ENCODE peak calls at places on chromosome 2, in six cellular contexts. N is tibial artery, B is A549, E is Peyer's patch, U is GM23338, Q is MM.1S. W is an unnamed sample.

GRCh38 chr2:43340066-43340465 is 113.7 kb upstream of the ZFP36L2 start:
- DNase-seq in N (no peak), B (no peak), E (no peak), U (no peak), Q (no peak), W (no peak)

GRCh38 chr2:9769171-9770005 is 73.9 kb upstream of the TAF1B start:
- DNase-seq in N (no peak), B (no peak), E (no peak), U (peak), Q (no peak), W (peak)

GRCh38 chr2:23091900-23092299 is 293.1 kb upstream of the KLHL29 start:
- DNase-seq in N (no peak), B (no peak), E (no peak), U (peak), Q (no peak), W (no peak)

GRCh38 chr2:16409849-16410248 is 255.8 kb downstream of the CYRIA start:
- DNase-seq in N (no peak), B (no peak), E (no peak), U (no peak), Q (no peak), W (no peak)

GRCh38 chr2:147451902-147452515 is 392.8 kb upstream of the ACVR2A start:
- DNase-seq in N (no peak), B (no peak), E (no peak), U (peak), Q (no peak), W (no peak)

GRCh38 chr2:207332473-207333212 is 166.9 kb upstream of the KLF7 start:
- DNase-seq in N (no peak), B (no peak), E (no peak), U (no peak), Q (no peak), W (no peak)

GRCh38 chr2:144503221-144503620 is 16.7 kb downstream of the ZEB2 start:
- DNase-seq in N (no peak), B (no peak), E (no peak), U (no peak), Q (no peak), W (no peak)

GRCh38 chr2:160411167-160411566 is 82.4 kb downstream of the RBMS1 start:
- DNase-seq in N (no peak), B (no peak), E (peak), U (no peak), Q (peak), W (no peak)

GRCh38 chr2:158781562-158781961 is 13.6 kb upstream of the DAPL1 start:
- DNase-seq in N (no peak), B (peak), E (no peak), U (no peak), Q (no peak), W (no peak)

GRCh38 chr2:113966832-113967231 is 76.9 kb downstream of the ACTR3 start:
- DNase-seq in N (no peak), B (peak), E (no peak), U (no peak), Q (no peak), W (no peak)

DNA sequence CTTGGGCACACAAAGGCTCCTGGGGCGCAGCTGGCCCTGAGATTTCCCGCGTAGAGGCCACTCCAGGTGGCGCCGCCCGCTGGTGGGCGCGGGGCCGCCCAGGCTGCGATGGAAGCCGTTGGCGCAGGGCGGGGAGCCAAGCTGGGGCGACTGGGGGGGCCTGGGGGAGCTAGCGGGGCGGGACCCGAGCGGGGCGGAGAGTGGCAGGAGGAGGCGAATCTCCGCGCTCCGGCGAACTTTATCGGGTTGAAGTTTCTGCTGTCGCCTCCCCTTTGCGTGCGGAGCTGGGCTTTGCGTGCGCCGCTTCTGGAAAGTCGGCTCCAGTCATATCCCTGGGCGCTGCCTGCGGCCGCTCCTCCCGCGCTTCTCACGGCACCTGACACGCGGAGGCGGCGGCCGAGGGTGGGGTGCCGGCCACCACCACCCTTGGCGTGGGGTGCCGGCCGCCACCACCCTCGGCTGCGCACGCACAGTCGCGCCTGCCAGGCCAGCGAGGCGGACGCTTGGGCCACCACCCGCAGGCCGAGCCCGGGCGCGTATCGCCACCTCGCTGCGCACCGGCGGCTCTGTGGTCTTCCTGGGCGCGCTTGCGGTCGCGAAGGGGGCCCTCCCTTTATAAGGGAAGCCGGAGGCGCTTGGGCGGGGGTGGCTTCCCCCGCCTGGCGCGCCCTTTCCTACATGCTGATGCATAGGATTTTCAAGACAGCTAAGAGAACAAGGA is 919 bp upstream of the CYP1B1 start:
- DNase-seq in N (peak), B (peak), E (peak), U (peak), Q (peak), W (peak)
- TF ChIP-seq CTCF in N (peak), B (peak), E (no peak), U (peak), Q (peak), W (no peak)

DNA sequence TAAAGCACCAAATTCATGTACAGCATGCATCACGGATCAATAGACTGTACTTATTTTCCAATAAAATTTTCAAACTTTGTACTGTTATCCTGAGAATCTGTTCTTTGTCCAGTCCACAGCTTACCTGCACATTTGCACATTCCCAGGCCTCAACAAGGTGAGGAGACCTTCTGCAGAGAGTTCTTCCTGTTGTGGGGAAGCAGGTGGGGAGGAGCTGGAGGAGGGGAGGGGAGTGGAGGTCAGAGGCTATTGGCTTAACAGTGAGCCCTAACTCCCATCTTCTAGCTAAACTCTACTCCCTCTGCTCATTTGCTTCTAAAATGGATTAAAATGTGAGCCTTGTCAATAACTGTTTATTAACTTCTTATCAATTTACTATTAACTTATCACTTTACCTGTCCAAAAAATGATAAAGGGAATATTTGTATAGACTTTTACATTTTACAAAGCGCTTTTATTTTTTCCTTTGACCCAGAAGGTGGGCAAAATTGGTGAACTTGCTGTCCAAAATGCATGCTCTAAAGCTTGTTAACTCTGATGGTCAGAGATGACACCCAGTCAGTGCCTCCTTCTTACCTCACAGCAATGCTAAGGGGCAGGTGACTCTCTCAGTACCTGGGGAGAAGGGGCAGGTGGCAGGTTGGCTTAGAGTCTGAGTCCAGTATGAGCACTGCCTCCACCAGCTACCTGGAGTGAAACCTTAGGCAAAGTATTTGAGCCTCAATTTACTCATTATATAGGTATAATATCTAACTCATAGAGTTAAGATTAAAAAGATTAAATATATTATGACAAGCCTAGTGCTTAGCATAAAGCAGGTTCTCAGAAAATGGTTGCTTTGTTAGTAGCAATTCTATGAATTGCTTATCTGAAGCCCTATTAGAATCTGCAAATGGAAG is 6.8 kb upstream of the IL1RL2 start:
- DNase-seq in N (no peak), B (no peak), E (no peak), U (peak), Q (no peak), W (no peak)
- TF ChIP-seq CTCF in N (no peak), B (no peak), E (no peak), U (no peak), Q (no peak), W (no peak)

GRCh38 chr2:185475868-185476267 is 262.7 kb upstream of the FSIP2 start:
- DNase-seq in N (no peak), B (no peak), E (no peak), U (peak), Q (no peak), W (no peak)
- TF ChIP-seq CTCF in N (no peak), B (no peak), E (no peak), U (peak), Q (no peak), W (no peak)

GRCh38 chr2:25561136-25561850 is 112.1 kb downstream of the DTNB start:
- DNase-seq in N (no peak), B (no peak), E (no peak), U (no peak), Q (no peak), W (no peak)
- TF ChIP-seq CTCF in N (no peak), B (no peak), E (no peak), U (no peak), Q (no peak), W (no peak)

DNA sequence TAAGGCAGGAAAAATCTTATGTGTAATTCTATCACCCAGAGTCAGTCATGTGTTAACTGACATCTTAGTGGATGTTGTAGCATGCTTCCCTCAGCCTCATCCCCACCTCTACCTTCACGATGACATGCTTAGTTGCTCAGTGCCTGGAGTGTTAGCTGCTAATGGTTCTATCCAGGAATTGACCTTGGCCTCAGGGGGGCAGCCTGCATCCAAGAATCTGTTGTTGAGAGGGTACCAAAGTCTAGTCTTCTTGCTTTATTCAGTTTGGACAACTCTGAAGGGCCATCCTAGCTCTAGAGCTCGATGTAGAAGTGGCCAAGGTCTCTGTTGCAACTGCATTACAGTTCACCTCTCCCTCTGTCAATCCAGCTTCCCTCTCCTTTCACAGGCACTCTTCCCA is 61.2 kb downstream of the ACYP2 start:
- DNase-seq in N (peak), B (peak), E (no peak), U (peak), Q (no peak), W (no peak)
- TF ChIP-seq CTCF in N (peak), B (peak), E (no peak), U (peak), Q (no peak), W (peak)

GRCh38 chr2:69272803-69273471 is 114.1 kb downstream of the GFPT1 start:
- DNase-seq in N (no peak), B (no peak), E (no peak), U (peak), Q (no peak), W (no peak)
- TF ChIP-seq CTCF in N (no peak), B (no peak), E (no peak), U (peak), Q (no peak), W (no peak)

GRCh38 chr2:218578272-218578877 is 9.7 kb downstream of the CNOT9 start:
- DNase-seq in N (no peak), B (no peak), E (no peak), U (peak), Q (no peak), W (no peak)

GRCh38 chr2:218582085-218582484 is 13.4 kb downstream of the CNOT9 start:
- DNase-seq in N (no peak), B (peak), E (no peak), U (no peak), Q (no peak), W (peak)

GRCh38 chr2:218585541-218585940 is 16.9 kb downstream of the CNOT9 start:
- DNase-seq in N (no peak), B (no peak), E (no peak), U (no peak), Q (no peak), W (no peak)

DNA sequence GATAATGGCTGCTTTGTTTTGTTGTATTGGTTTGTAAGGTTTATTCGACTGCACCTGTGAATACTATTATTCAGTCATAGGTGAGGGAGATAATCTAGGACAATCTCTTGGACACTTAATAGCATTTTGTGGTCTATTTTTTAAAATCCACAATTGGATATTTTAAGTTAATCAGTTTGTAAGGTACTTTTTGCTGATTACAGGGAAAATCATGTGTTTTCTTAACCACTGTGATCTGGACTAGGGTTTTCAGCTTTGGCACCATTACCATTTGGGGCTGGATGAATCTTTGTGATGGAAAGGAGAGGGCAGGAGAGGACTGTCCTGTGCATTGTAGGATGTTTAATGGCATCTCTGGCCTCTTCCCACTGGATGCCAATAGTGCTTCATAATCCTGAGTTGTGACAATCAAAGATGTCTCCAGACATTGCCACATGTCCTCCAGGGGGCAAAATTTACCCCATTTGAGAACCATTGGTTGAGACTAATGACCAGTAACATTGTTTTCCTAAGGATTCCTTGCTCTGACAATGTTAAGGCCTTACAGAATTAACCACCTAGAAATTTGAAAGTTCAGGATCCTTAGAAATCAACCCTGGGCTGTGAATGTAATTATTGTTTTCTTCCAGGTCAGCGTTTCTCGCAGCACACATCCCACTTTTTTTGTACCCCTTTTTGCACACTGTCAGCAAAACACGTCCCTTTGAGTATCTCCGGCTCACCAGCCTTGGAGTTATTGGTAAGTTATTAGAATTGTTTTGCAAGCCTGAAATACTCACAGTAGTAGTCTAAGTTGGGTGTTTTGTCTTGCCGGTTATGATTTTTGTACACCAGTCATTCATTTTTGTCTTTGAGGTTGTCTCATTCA is 15.6 kb downstream of the CNOT9 start:
- DNase-seq in N (no peak), B (no peak), E (no peak), U (peak), Q (no peak), W (no peak)
- TF ChIP-seq CTCF in N (no peak), B (peak), E (no peak), U (peak), Q (peak), W (no peak)

GRCh38 chr2:131674174-131674507 is 146.5 kb downstream of the CCDC74A start:
- DNase-seq in N (no peak), B (no peak), E (no peak), U (no peak), Q (no peak), W (no peak)
- TF ChIP-seq CTCF in N (no peak), B (peak), E (no peak), U (no peak), Q (no peak), W (no peak)